ENCODE peak calls at places on chromosomes 13 and 19, in eight cellular contexts. One of them, this sample, is unnamed.

GRCh38 chr19:2109278-2109864 is 12.7 kb downstream of the IZUMO4 start:
- DNase-seq in coronary artery: no peak
- DNase-seq in AG09319: no peak
- DNase-seq in cardiac muscle cell: no peak
- DNase-seq in tibial nerve: no peak
- DNase-seq in lower lobe of right lung: no peak
- DNase-seq in pancreas: no peak
- DNase-seq in CD4-positive, alpha-beta T cell: no peak
- DNase-seq in this sample: no peak

GRCh38 chr13:114101831-114102520 is 30.4 kb downstream of the RASA3 start:
- DNase-seq in pancreas: no peak
- DNase-seq in AG09319: no peak
- DNase-seq in tibial nerve: no peak
- DNase-seq in CD4-positive, alpha-beta T cell: peak
- DNase-seq in cardiac muscle cell: no peak
- DNase-seq in lower lobe of right lung: peak
- DNase-seq in coronary artery: no peak
- DNase-seq in this sample: no peak

GRCh38 chr13:41052441-41052840 is 8.9 kb upstream of the WBP4 start:
- DNase-seq in tibial nerve: no peak
- DNase-seq in coronary artery: no peak
- DNase-seq in CD4-positive, alpha-beta T cell: no peak
- DNase-seq in lower lobe of right lung: no peak
- DNase-seq in cardiac muscle cell: no peak
- DNase-seq in AG09319: no peak
- DNase-seq in pancreas: no peak
- DNase-seq in this sample: no peak

GRCh38 chr13:113862766-113863510 is 938 bp downstream of the GAS6 start:
- DNase-seq in lower lobe of right lung: peak
- DNase-seq in tibial nerve: no peak
- DNase-seq in AG09319: no peak
- DNase-seq in coronary artery: peak
- DNase-seq in CD4-positive, alpha-beta T cell: no peak
- DNase-seq in pancreas: peak
- DNase-seq in cardiac muscle cell: peak
- DNase-seq in this sample: no peak

GRCh38 chr13:29722415-29722814 is 126.9 kb upstream of the SLC7A1 start:
- DNase-seq in coronary artery: no peak
- DNase-seq in pancreas: no peak
- DNase-seq in cardiac muscle cell: no peak
- DNase-seq in lower lobe of right lung: no peak
- DNase-seq in tibial nerve: no peak
- DNase-seq in AG09319: no peak
- DNase-seq in CD4-positive, alpha-beta T cell: no peak
- DNase-seq in this sample: no peak

GRCh38 chr19:14786421-14786851 is 8.1 kb upstream of the ADGRE2 start:
- DNase-seq in pancreas: no peak
- DNase-seq in CD4-positive, alpha-beta T cell: no peak
- DNase-seq in coronary artery: no peak
- DNase-seq in lower lobe of right lung: peak
- DNase-seq in tibial nerve: no peak
- DNase-seq in cardiac muscle cell: peak
- DNase-seq in AG09319: no peak
- DNase-seq in this sample: peak

GRCh38 chr13:106536244-106537034 is 977 bp upstream of the EFNB2 start:
- DNase-seq in pancreas: peak
- DNase-seq in cardiac muscle cell: peak
- DNase-seq in AG09319: peak
- DNase-seq in CD4-positive, alpha-beta T cell: peak
- DNase-seq in coronary artery: peak
- DNase-seq in lower lobe of right lung: peak
- DNase-seq in tibial nerve: peak
- DNase-seq in this sample: peak

GRCh38 chr19:5718032-5718578 is 1.8 kb downstream of the LONP1 start:
- DNase-seq in tibial nerve: no peak
- DNase-seq in coronary artery: no peak
- DNase-seq in lower lobe of right lung: no peak
- DNase-seq in cardiac muscle cell: no peak
- DNase-seq in CD4-positive, alpha-beta T cell: no peak
- DNase-seq in pancreas: peak
- DNase-seq in AG09319: no peak
- DNase-seq in this sample: no peak

GRCh38 chr13:111667757-111668156 is 347.3 kb downstream of the TEX29 start:
- DNase-seq in AG09319: no peak
- DNase-seq in coronary artery: no peak
- DNase-seq in CD4-positive, alpha-beta T cell: no peak
- DNase-seq in pancreas: no peak
- DNase-seq in lower lobe of right lung: no peak
- DNase-seq in tibial nerve: peak
- DNase-seq in cardiac muscle cell: no peak
- DNase-seq in this sample: no peak

GRCh38 chr13:108944760-108945159 is 315.3 kb downstream of the MYO16 start:
- DNase-seq in lower lobe of right lung: no peak
- DNase-seq in CD4-positive, alpha-beta T cell: no peak
- DNase-seq in AG09319: peak
- DNase-seq in cardiac muscle cell: no peak
- DNase-seq in pancreas: no peak
- DNase-seq in tibial nerve: no peak
- DNase-seq in coronary artery: no peak
- DNase-seq in this sample: no peak

GRCh38 chr19:33678796-33679195 is 57.0 kb downstream of the CHST8 start:
- DNase-seq in coronary artery: no peak
- DNase-seq in AG09319: no peak
- DNase-seq in CD4-positive, alpha-beta T cell: peak
- DNase-seq in lower lobe of right lung: no peak
- DNase-seq in tibial nerve: no peak
- DNase-seq in pancreas: no peak
- DNase-seq in cardiac muscle cell: no peak
- DNase-seq in this sample: no peak

GRCh38 chr19:7863157-7863970 is 10.8 kb downstream of the PRR36 start:
- DNase-seq in tibial nerve: no peak
- DNase-seq in AG09319: no peak
- DNase-seq in coronary artery: no peak
- DNase-seq in lower lobe of right lung: no peak
- DNase-seq in CD4-positive, alpha-beta T cell: no peak
- DNase-seq in cardiac muscle cell: peak
- DNase-seq in pancreas: no peak
- DNase-seq in this sample: no peak

GRCh38 chr19:7595466-7596133 is at the start of gene CAMSAP3:
- DNase-seq in CD4-positive, alpha-beta T cell: no peak
- DNase-seq in tibial nerve: no peak
- DNase-seq in lower lobe of right lung: peak
- DNase-seq in pancreas: peak
- DNase-seq in AG09319: peak
- DNase-seq in coronary artery: no peak
- DNase-seq in cardiac muscle cell: peak
- DNase-seq in this sample: peak

GRCh38 chr19:58544591-58545285 is 874 bp downstream of the TRIM28 start:
- DNase-seq in tibial nerve: no peak
- DNase-seq in coronary artery: no peak
- DNase-seq in cardiac muscle cell: peak
- DNase-seq in lower lobe of right lung: peak
- DNase-seq in pancreas: no peak
- DNase-seq in CD4-positive, alpha-beta T cell: peak
- DNase-seq in AG09319: no peak
- DNase-seq in this sample: peak

DNA sequence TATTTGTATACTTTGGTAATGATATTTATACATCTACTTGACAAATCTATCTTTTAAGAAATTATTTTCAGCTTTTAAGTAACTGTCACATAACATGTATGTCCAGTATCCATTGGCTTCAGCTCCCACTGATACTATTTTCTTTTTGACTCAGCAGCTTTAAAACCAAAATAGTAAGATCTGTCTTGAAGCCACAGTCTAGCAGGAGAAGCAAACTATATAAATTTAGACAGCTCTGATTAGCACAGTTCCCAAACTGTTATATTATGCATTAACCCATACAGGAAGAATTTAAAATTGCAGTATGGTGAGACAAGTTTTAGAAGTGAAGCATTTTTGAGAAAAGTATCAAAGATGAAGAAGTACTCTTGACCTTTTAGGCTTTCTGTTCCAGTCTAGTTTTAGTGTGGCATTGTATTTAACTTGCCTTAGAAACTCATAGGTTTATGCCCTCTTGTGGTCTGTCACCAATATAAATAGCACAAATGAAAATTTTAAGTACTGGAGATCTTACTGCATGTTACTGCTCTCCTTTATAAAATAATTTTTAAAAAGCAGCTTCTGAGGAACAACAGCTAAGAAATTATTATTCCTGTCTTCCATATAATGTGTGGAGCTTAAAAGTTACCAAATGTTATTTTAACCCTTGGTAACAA is 24.7 kb downstream of the URI1 start:
- DNase-seq in coronary artery: no peak
- DNase-seq in tibial nerve: no peak
- DNase-seq in CD4-positive, alpha-beta T cell: no peak
- DNase-seq in lower lobe of right lung: no peak
- DNase-seq in pancreas: no peak
- DNase-seq in cardiac muscle cell: peak
- DNase-seq in AG09319: no peak
- DNase-seq in this sample: no peak
- TF ChIP-seq CTCF in coronary artery: no peak
- TF ChIP-seq CTCF in tibial nerve: no peak
- TF ChIP-seq CTCF in CD4-positive, alpha-beta T cell: peak
- TF ChIP-seq CTCF in lower lobe of right lung: no peak
- TF ChIP-seq CTCF in pancreas: no peak
- TF ChIP-seq CTCF in cardiac muscle cell: peak
- TF ChIP-seq CTCF in AG09319: peak
- TF ChIP-seq CTCF in this sample: peak

GRCh38 chr19:53808710-53809125 is 15.4 kb downstream of the NLRP12 start:
- DNase-seq in lower lobe of right lung: no peak
- DNase-seq in tibial nerve: no peak
- DNase-seq in coronary artery: no peak
- DNase-seq in AG09319: peak
- DNase-seq in pancreas: no peak
- DNase-seq in cardiac muscle cell: peak
- DNase-seq in CD4-positive, alpha-beta T cell: no peak
- DNase-seq in this sample: no peak
- TF ChIP-seq CTCF in lower lobe of right lung: peak
- TF ChIP-seq CTCF in tibial nerve: no peak
- TF ChIP-seq CTCF in coronary artery: no peak
- TF ChIP-seq CTCF in AG09319: peak
- TF ChIP-seq CTCF in pancreas: no peak
- TF ChIP-seq CTCF in cardiac muscle cell: peak
- TF ChIP-seq CTCF in CD4-positive, alpha-beta T cell: no peak
- TF ChIP-seq CTCF in this sample: peak

GRCh38 chr13:90591927-90592268 is 755.6 kb upstream of the MIR17HG start:
- DNase-seq in cardiac muscle cell: no peak
- DNase-seq in pancreas: no peak
- DNase-seq in tibial nerve: no peak
- DNase-seq in AG09319: no peak
- DNase-seq in coronary artery: no peak
- DNase-seq in CD4-positive, alpha-beta T cell: no peak
- DNase-seq in lower lobe of right lung: no peak
- DNase-seq in this sample: no peak

GRCh38 chr13:90592943-90593342 is 754.5 kb upstream of the MIR17HG start:
- DNase-seq in lower lobe of right lung: no peak
- DNase-seq in pancreas: no peak
- DNase-seq in AG09319: no peak
- DNase-seq in tibial nerve: no peak
- DNase-seq in coronary artery: no peak
- DNase-seq in CD4-positive, alpha-beta T cell: no peak
- DNase-seq in cardiac muscle cell: no peak
- DNase-seq in this sample: no peak

GRCh38 chr13:90594694-90595093 is 752.8 kb upstream of the MIR17HG start:
- DNase-seq in CD4-positive, alpha-beta T cell: no peak
- DNase-seq in AG09319: no peak
- DNase-seq in cardiac muscle cell: no peak
- DNase-seq in coronary artery: no peak
- DNase-seq in lower lobe of right lung: no peak
- DNase-seq in pancreas: no peak
- DNase-seq in tibial nerve: no peak
- DNase-seq in this sample: no peak

DNA sequence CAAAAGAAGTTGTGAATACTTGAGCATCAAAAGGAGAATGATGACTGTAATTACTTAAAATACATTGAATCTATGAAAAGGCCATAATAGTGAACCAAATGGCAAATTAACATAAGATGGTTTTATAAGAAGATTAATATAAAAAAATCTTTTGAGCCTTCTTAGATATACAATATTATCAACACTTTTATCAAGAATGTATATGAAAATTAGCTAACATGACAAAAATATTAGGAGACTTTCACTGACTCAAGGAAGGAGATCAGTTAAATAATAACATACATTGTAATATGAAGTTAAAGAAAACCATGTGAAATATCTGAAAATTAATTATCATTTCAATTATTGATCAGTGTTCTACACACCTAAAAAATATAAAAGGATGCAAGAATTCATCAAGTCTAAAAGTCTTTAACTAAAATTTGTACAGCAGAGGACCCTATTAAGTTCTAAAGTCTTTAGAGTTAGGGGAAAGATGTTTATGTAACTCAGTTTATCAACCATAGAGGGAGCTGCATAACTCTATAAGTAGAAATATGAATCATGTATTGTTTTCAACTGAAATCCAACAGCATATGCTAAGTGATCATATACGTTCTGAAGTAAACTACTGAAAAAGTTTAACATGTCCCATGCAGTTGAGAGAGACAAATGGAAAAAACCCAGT is 756.1 kb upstream of the MIR17HG start:
- DNase-seq in CD4-positive, alpha-beta T cell: no peak
- DNase-seq in cardiac muscle cell: no peak
- DNase-seq in tibial nerve: no peak
- DNase-seq in lower lobe of right lung: no peak
- DNase-seq in coronary artery: no peak
- DNase-seq in AG09319: no peak
- DNase-seq in pancreas: no peak
- DNase-seq in this sample: no peak
- TF ChIP-seq CTCF in CD4-positive, alpha-beta T cell: no peak
- TF ChIP-seq CTCF in cardiac muscle cell: peak
- TF ChIP-seq CTCF in tibial nerve: no peak
- TF ChIP-seq CTCF in lower lobe of right lung: no peak
- TF ChIP-seq CTCF in coronary artery: no peak
- TF ChIP-seq CTCF in AG09319: no peak
- TF ChIP-seq CTCF in pancreas: no peak
- TF ChIP-seq CTCF in this sample: no peak

GRCh38 chr19:45764487-45764886 is 4.6 kb downstream of the SIX5 start:
- DNase-seq in cardiac muscle cell: no peak
- DNase-seq in pancreas: no peak
- DNase-seq in AG09319: no peak
- DNase-seq in tibial nerve: no peak
- DNase-seq in coronary artery: no peak
- DNase-seq in CD4-positive, alpha-beta T cell: no peak
- DNase-seq in lower lobe of right lung: no peak
- DNase-seq in this sample: no peak

GRCh38 chr19:45765365-45766292 is 3.4 kb downstream of the SIX5 start:
- DNase-seq in tibial nerve: no peak
- DNase-seq in cardiac muscle cell: no peak
- DNase-seq in pancreas: peak
- DNase-seq in AG09319: no peak
- DNase-seq in coronary artery: no peak
- DNase-seq in lower lobe of right lung: no peak
- DNase-seq in CD4-positive, alpha-beta T cell: no peak
- DNase-seq in this sample: no peak

GRCh38 chr19:45763691-45764294 is 5.3 kb downstream of the SIX5 start:
- DNase-seq in tibial nerve: no peak
- DNase-seq in CD4-positive, alpha-beta T cell: no peak
- DNase-seq in AG09319: no peak
- DNase-seq in lower lobe of right lung: no peak
- DNase-seq in cardiac muscle cell: no peak
- DNase-seq in coronary artery: no peak
- DNase-seq in pancreas: no peak
- DNase-seq in this sample: no peak

GRCh38 chr19:45766293-45766918 is 2.6 kb downstream of the SIX5 start:
- DNase-seq in lower lobe of right lung: no peak
- DNase-seq in tibial nerve: no peak
- DNase-seq in coronary artery: no peak
- DNase-seq in AG09319: no peak
- DNase-seq in CD4-positive, alpha-beta T cell: no peak
- DNase-seq in pancreas: peak
- DNase-seq in cardiac muscle cell: no peak
- DNase-seq in this sample: no peak

GRCh38 chr19:45764947-45765346 is 4.1 kb downstream of the SIX5 start:
- DNase-seq in CD4-positive, alpha-beta T cell: no peak
- DNase-seq in cardiac muscle cell: peak
- DNase-seq in coronary artery: no peak
- DNase-seq in AG09319: no peak
- DNase-seq in pancreas: peak
- DNase-seq in lower lobe of right lung: no peak
- DNase-seq in tibial nerve: no peak
- DNase-seq in this sample: no peak
- TF ChIP-seq CTCF in CD4-positive, alpha-beta T cell: no peak
- TF ChIP-seq CTCF in cardiac muscle cell: no peak
- TF ChIP-seq CTCF in coronary artery: no peak
- TF ChIP-seq CTCF in AG09319: no peak
- TF ChIP-seq CTCF in pancreas: no peak
- TF ChIP-seq CTCF in lower lobe of right lung: no peak
- TF ChIP-seq CTCF in tibial nerve: no peak
- TF ChIP-seq CTCF in this sample: no peak

This sample was measured in neural crest cell.